ENCODE peak calls at places on chromosomes 13 and 19, in four cellular contexts. Z, W, H and Y are unnamed samples.

GRCh38 chr19:18044825-18045304 is 36.9 kb downstream of the ARRDC2 start:
- DNase-seq in W (peak; percentile 53), Z (no peak), H (peak; percentile 63), Y (peak; percentile 58)

GRCh38 chr13:51713807-51714206 is 90.2 kb downstream of the DHRS12 start:
- DNase-seq in W (no peak), Z (no peak), H (no peak), Y (no peak)

GRCh38 chr19:17680235-17680722 is 7.9 kb downstream of the UNC13A start:
- DNase-seq in W (peak; percentile 25), H (peak; percentile 15), Z (peak; percentile 24), Y (no peak)

GRCh38 chr19:11088508-11089253 is 582 bp upstream of the LDLR start:
- DNase-seq in W (no peak), H (no peak), Z (no peak), Y (no peak)

GRCh38 chr13:76516013-76516412 is 370.2 kb downstream of the KCTD12 start:
- DNase-seq in Z (no peak), W (peak; percentile 48), H (no peak), Y (no peak)

GRCh38 chr13:35448465-35448864 is 28.0 kb downstream of the MAB21L1 start:
- DNase-seq in Z (no peak), H (no peak), W (no peak), Y (no peak)

GRCh38 chr19:5828661-5829566 is 10.6 kb downstream of the FUT6 start:
- DNase-seq in Z (no peak), W (no peak), H (no peak), Y (no peak)

GRCh38 chr13:113058988-113059850 is 46.4 kb upstream of the F7 start:
- DNase-seq in Z (no peak), H (no peak), W (no peak), Y (no peak)

GRCh38 chr13:25738797-25739196 is 313.0 kb downstream of the SHISA2 start:
- DNase-seq in H (no peak), W (no peak), Z (no peak), Y (no peak)

GRCh38 chr19:4795400-4795799 is 3.9 kb downstream of the FEM1A start:
- DNase-seq in W (peak; percentile 72), Z (no peak), H (no peak), Y (no peak)

GRCh38 chr19:47107953-47108746 is 5.4 kb downstream of the ZC3H4 start:
- DNase-seq in W (peak; percentile 47), Z (peak; percentile 2), H (no peak), Y (no peak)

GRCh38 chr13:47897411-47898050 is 103.5 kb downstream of the SUCLA2 start:
- DNase-seq in W (peak; percentile 68), Z (no peak), H (no peak), Y (no peak)

GRCh38 chr13:31930901-31931522 is 100.6 kb upstream of the FRY start:
- DNase-seq in W (peak; percentile 38), Z (no peak), H (no peak), Y (no peak)

GRCh38 chr19:45729774-45730388 is 815 bp downstream of the FBXO46 start:
- DNase-seq in Z (no peak), W (peak; percentile 74), H (no peak), Y (no peak)

GRCh38 chr13:28532226-28533048 is 37.5 kb upstream of the FLT1 start:
- DNase-seq in W (no peak), H (no peak), Z (no peak), Y (no peak)

GRCh38 chr13:23915308-23915707 is 18.0 kb upstream of the C1QTNF9B start:
- DNase-seq in Z (no peak), H (no peak), W (peak; percentile 58), Y (no peak)

GRCh38 chr19:14563989-14564650 is 7.7 kb downstream of the NDUFB7 start:
- DNase-seq in Z (no peak), H (peak; percentile 27), W (peak; percentile 70), Y (no peak)

GRCh38 chr19:6060600-6061391 is 49.5 kb downstream of the RFX2 start:
- DNase-seq in Z (no peak), W (no peak), H (peak; percentile 50), Y (no peak)

GRCh38 chr13:73466561-73466960 is 407.8 kb downstream of the KLF5 start:
- DNase-seq in W (peak; percentile 61), Z (no peak), H (no peak), Y (no peak)

GRCh38 chr13:106172176-106172905 is 363.1 kb downstream of the EFNB2 start:
- DNase-seq in W (no peak), Z (no peak), H (no peak), Y (no peak)

GRCh38 chr13:76350399-76350798 is 535.8 kb downstream of the KCTD12 start:
- DNase-seq in W (no peak), Z (no peak), H (no peak), Y (no peak)

GRCh38 chr13:31166591-31166990 is 4.9 kb upstream of the HSPH1 start:
- DNase-seq in Z (no peak), H (no peak), W (peak; percentile 70), Y (no peak)

GRCh38 chr13:110106726-110107125 is 200.2 kb downstream of the COL4A1 start:
- DNase-seq in W (no peak), Z (no peak), H (no peak), Y (no peak)

GRCh38 chr19:3404324-3405260 is 38.2 kb downstream of the NFIC start:
- DNase-seq in H (no peak), W (peak; percentile 69), Z (no peak), Y (no peak)

GRCh38 chr13:20161275-20161950 is 561 bp upstream of the GJA3 start:
- DNase-seq in H (peak; percentile 26), W (no peak), Z (no peak), Y (no peak)

GRCh38 chr13:37968555-37968954 is 99.0 kb upstream of the TRPC4 start:
- DNase-seq in W (no peak), Z (no peak), H (no peak), Y (no peak)

GRCh38 chr13:31909889-31910551 is 121.6 kb upstream of the FRY start:
- DNase-seq in Z (peak; percentile 41), H (peak; percentile 55), W (peak; percentile 72), Y (peak; percentile 27)

GRCh38 chr13:41579168-41579567 is 121.8 kb downstream of the RGCC start:
- DNase-seq in Z (peak; percentile 25), W (no peak), H (no peak), Y (no peak)

GRCh38 chr19:3061214-3062161 is 807 bp downstream of the TLE5 start:
- DNase-seq in Z (no peak), H (peak; percentile 50), W (no peak), Y (peak; percentile 75)

GRCh38 chr13:53784331-53784730 is 755.7 kb downstream of the OLFM4 start:
- DNase-seq in H (no peak), W (no peak), Z (no peak), Y (no peak)

GRCh38 chr13:76213423-76213904 is 577.3 kb downstream of the LMO7 start:
- DNase-seq in H (no peak), Z (no peak), W (no peak), Y (no peak)